ENCODE peak calls at places on chromosomes 5 and 9, in nine cellular contexts. One of them, this sample, is unnamed.

GRCh38 chr5:156826150-156826549 is 23.9 kb upstream of the PPP1R2B start:
- DNase-seq in left ventricle myocardium inferior: no peak
- DNase-seq in Calu3: no peak
- DNase-seq in GM13976: no peak
- DNase-seq in BJ: no peak
- DNase-seq in neural crest cell: no peak
- DNase-seq in cardiac muscle cell: no peak
- DNase-seq in activated CD8-positive, alpha-beta T cell treated with anti-CD3 and anti-CD28 coated beads for 36 hours: no peak
- DNase-seq in osteocyte: no peak
- DNase-seq in this sample: no peak

GRCh38 chr9:124511426-124511840 is 4.2 kb upstream of the NR5A1 start:
- DNase-seq in cardiac muscle cell: no peak
- DNase-seq in Calu3: no peak
- DNase-seq in GM13976: peak; percentile 37
- DNase-seq in left ventricle myocardium inferior: no peak
- DNase-seq in osteocyte: no peak
- DNase-seq in neural crest cell: no peak
- DNase-seq in activated CD8-positive, alpha-beta T cell treated with anti-CD3 and anti-CD28 coated beads for 36 hours: no peak
- DNase-seq in BJ: no peak
- DNase-seq in this sample: no peak

GRCh38 chr9:95023217-95024003 is 294.1 kb downstream of the FANCC start:
- DNase-seq in neural crest cell: no peak
- DNase-seq in cardiac muscle cell: peak; percentile 71
- DNase-seq in BJ: peak; percentile 87
- DNase-seq in osteocyte: no peak
- DNase-seq in Calu3: peak; percentile 57
- DNase-seq in left ventricle myocardium inferior: peak; percentile 52
- DNase-seq in activated CD8-positive, alpha-beta T cell treated with anti-CD3 and anti-CD28 coated beads for 36 hours: no peak
- DNase-seq in GM13976: no peak
- DNase-seq in this sample: no peak

GRCh38 chr5:73999306-73999705 is 373.3 kb downstream of the ARHGEF28 start:
- DNase-seq in left ventricle myocardium inferior: no peak
- DNase-seq in cardiac muscle cell: no peak
- DNase-seq in Calu3: no peak
- DNase-seq in activated CD8-positive, alpha-beta T cell treated with anti-CD3 and anti-CD28 coated beads for 36 hours: no peak
- DNase-seq in BJ: no peak
- DNase-seq in osteocyte: no peak
- DNase-seq in neural crest cell: no peak
- DNase-seq in GM13976: no peak
- DNase-seq in this sample: no peak

GRCh38 chr5:140881889-140882590 is at the start of gene PCDHA13:
- DNase-seq in BJ: no peak
- DNase-seq in cardiac muscle cell: peak; percentile 5
- DNase-seq in activated CD8-positive, alpha-beta T cell treated with anti-CD3 and anti-CD28 coated beads for 36 hours: no peak
- DNase-seq in osteocyte: no peak
- DNase-seq in Calu3: peak; percentile 30
- DNase-seq in GM13976: no peak
- DNase-seq in neural crest cell: no peak
- DNase-seq in left ventricle myocardium inferior: no peak
- DNase-seq in this sample: no peak

GRCh38 chr5:1763548-1763911 is 36.1 kb downstream of the MRPL36 start:
- DNase-seq in neural crest cell: peak; percentile 53
- DNase-seq in BJ: peak; percentile 15
- DNase-seq in cardiac muscle cell: peak; percentile 85
- DNase-seq in GM13976: peak; percentile 84
- DNase-seq in Calu3: peak; percentile 51
- DNase-seq in left ventricle myocardium inferior: no peak
- DNase-seq in activated CD8-positive, alpha-beta T cell treated with anti-CD3 and anti-CD28 coated beads for 36 hours: peak; percentile 56
- DNase-seq in osteocyte: peak; percentile 85
- DNase-seq in this sample: peak; percentile 70

GRCh38 chr5:10704949-10705621 is 55.9 kb downstream of the DAP start:
- DNase-seq in BJ: no peak
- DNase-seq in Calu3: peak; percentile 6
- DNase-seq in GM13976: no peak
- DNase-seq in osteocyte: no peak
- DNase-seq in activated CD8-positive, alpha-beta T cell treated with anti-CD3 and anti-CD28 coated beads for 36 hours: peak; percentile 40
- DNase-seq in neural crest cell: no peak
- DNase-seq in cardiac muscle cell: peak; percentile 78
- DNase-seq in left ventricle myocardium inferior: no peak
- DNase-seq in this sample: no peak

GRCh38 chr5:157930710-157931109 is 71.8 kb upstream of the CLINT1 start:
- DNase-seq in BJ: no peak
- DNase-seq in activated CD8-positive, alpha-beta T cell treated with anti-CD3 and anti-CD28 coated beads for 36 hours: no peak
- DNase-seq in left ventricle myocardium inferior: peak; percentile 64
- DNase-seq in osteocyte: no peak
- DNase-seq in cardiac muscle cell: no peak
- DNase-seq in GM13976: no peak
- DNase-seq in Calu3: no peak
- DNase-seq in neural crest cell: no peak
- DNase-seq in this sample: no peak

GRCh38 chr5:77847814-77848290 is 71.7 kb upstream of the TBCA start:
- DNase-seq in GM13976: no peak
- DNase-seq in left ventricle myocardium inferior: no peak
- DNase-seq in cardiac muscle cell: no peak
- DNase-seq in Calu3: no peak
- DNase-seq in activated CD8-positive, alpha-beta T cell treated with anti-CD3 and anti-CD28 coated beads for 36 hours: no peak
- DNase-seq in neural crest cell: peak; percentile 58
- DNase-seq in osteocyte: no peak
- DNase-seq in BJ: no peak
- DNase-seq in this sample: peak; percentile 45

GRCh38 chr9:20569525-20569924 is 52.8 kb downstream of the MLLT3 start:
- DNase-seq in left ventricle myocardium inferior: no peak
- DNase-seq in GM13976: no peak
- DNase-seq in Calu3: no peak
- DNase-seq in activated CD8-positive, alpha-beta T cell treated with anti-CD3 and anti-CD28 coated beads for 36 hours: no peak
- DNase-seq in cardiac muscle cell: no peak
- DNase-seq in BJ: no peak
- DNase-seq in neural crest cell: no peak
- DNase-seq in osteocyte: no peak
- DNase-seq in this sample: no peak

GRCh38 chr5:94802450-94802849 is 184.0 kb downstream of the SLF1 start:
- DNase-seq in Calu3: no peak
- DNase-seq in neural crest cell: no peak
- DNase-seq in GM13976: no peak
- DNase-seq in BJ: no peak
- DNase-seq in left ventricle myocardium inferior: no peak
- DNase-seq in osteocyte: no peak
- DNase-seq in activated CD8-positive, alpha-beta T cell treated with anti-CD3 and anti-CD28 coated beads for 36 hours: no peak
- DNase-seq in cardiac muscle cell: peak; percentile 19
- DNase-seq in this sample: no peak

GRCh38 chr5:88503065-88503394 is 234.4 kb upstream of the TMEM161B start:
- DNase-seq in BJ: no peak
- DNase-seq in left ventricle myocardium inferior: no peak
- DNase-seq in Calu3: no peak
- DNase-seq in cardiac muscle cell: peak; percentile 15
- DNase-seq in osteocyte: no peak
- DNase-seq in activated CD8-positive, alpha-beta T cell treated with anti-CD3 and anti-CD28 coated beads for 36 hours: no peak
- DNase-seq in GM13976: no peak
- DNase-seq in neural crest cell: no peak
- DNase-seq in this sample: no peak

GRCh38 chr5:15320896-15321295 is 179.1 kb upstream of the FBXL7 start:
- DNase-seq in Calu3: no peak
- DNase-seq in left ventricle myocardium inferior: no peak
- DNase-seq in activated CD8-positive, alpha-beta T cell treated with anti-CD3 and anti-CD28 coated beads for 36 hours: no peak
- DNase-seq in BJ: no peak
- DNase-seq in osteocyte: no peak
- DNase-seq in GM13976: no peak
- DNase-seq in cardiac muscle cell: no peak
- DNase-seq in neural crest cell: no peak
- DNase-seq in this sample: peak; percentile 58

GRCh38 chr5:40441733-40442132 is 238.0 kb upstream of the PTGER4 start:
- DNase-seq in BJ: no peak
- DNase-seq in left ventricle myocardium inferior: no peak
- DNase-seq in Calu3: peak; percentile 4
- DNase-seq in cardiac muscle cell: no peak
- DNase-seq in neural crest cell: no peak
- DNase-seq in GM13976: peak; percentile 15
- DNase-seq in activated CD8-positive, alpha-beta T cell treated with anti-CD3 and anti-CD28 coated beads for 36 hours: peak; percentile 82
- DNase-seq in osteocyte: no peak
- DNase-seq in this sample: no peak

GRCh38 chr5:154472871-154473580 is 5.0 kb downstream of the HAND1 start:
- DNase-seq in cardiac muscle cell: no peak
- DNase-seq in neural crest cell: no peak
- DNase-seq in BJ: no peak
- DNase-seq in activated CD8-positive, alpha-beta T cell treated with anti-CD3 and anti-CD28 coated beads for 36 hours: no peak
- DNase-seq in osteocyte: no peak
- DNase-seq in GM13976: no peak
- DNase-seq in left ventricle myocardium inferior: no peak
- DNase-seq in Calu3: no peak
- DNase-seq in this sample: no peak
- TF ChIP-seq CTCF in cardiac muscle cell: no peak
- TF ChIP-seq CTCF in neural crest cell: no peak
- TF ChIP-seq CTCF in BJ: no peak
- TF ChIP-seq CTCF in activated CD8-positive, alpha-beta T cell treated with anti-CD3 and anti-CD28 coated beads for 36 hours: no peak
- TF ChIP-seq CTCF in osteocyte: no peak
- TF ChIP-seq CTCF in GM13976: no peak
- TF ChIP-seq CTCF in left ventricle myocardium inferior: no peak
- TF ChIP-seq CTCF in Calu3: no peak
- TF ChIP-seq CTCF in this sample: no peak

GRCh38 chr9:37943329-37944265 is 39.7 kb upstream of the SLC25A51 start:
- DNase-seq in osteocyte: no peak
- DNase-seq in Calu3: no peak
- DNase-seq in neural crest cell: no peak
- DNase-seq in GM13976: no peak
- DNase-seq in BJ: peak; percentile 88
- DNase-seq in cardiac muscle cell: peak; percentile 91
- DNase-seq in left ventricle myocardium inferior: no peak
- DNase-seq in activated CD8-positive, alpha-beta T cell treated with anti-CD3 and anti-CD28 coated beads for 36 hours: no peak
- DNase-seq in this sample: no peak

GRCh38 chr9:37939575-37940095 is 35.7 kb upstream of the SLC25A51 start:
- DNase-seq in BJ: no peak
- DNase-seq in activated CD8-positive, alpha-beta T cell treated with anti-CD3 and anti-CD28 coated beads for 36 hours: no peak
- DNase-seq in GM13976: no peak
- DNase-seq in osteocyte: no peak
- DNase-seq in cardiac muscle cell: peak; percentile 57
- DNase-seq in neural crest cell: no peak
- DNase-seq in left ventricle myocardium inferior: no peak
- DNase-seq in Calu3: no peak
- DNase-seq in this sample: no peak

GRCh38 chr9:37942616-37943328 is 38.8 kb upstream of the SLC25A51 start:
- DNase-seq in neural crest cell: no peak
- DNase-seq in activated CD8-positive, alpha-beta T cell treated with anti-CD3 and anti-CD28 coated beads for 36 hours: no peak
- DNase-seq in Calu3: no peak
- DNase-seq in cardiac muscle cell: no peak
- DNase-seq in BJ: no peak
- DNase-seq in left ventricle myocardium inferior: no peak
- DNase-seq in GM13976: no peak
- DNase-seq in osteocyte: no peak
- DNase-seq in this sample: no peak

GRCh38 chr9:37938121-37938906 is 34.4 kb upstream of the SLC25A51 start:
- DNase-seq in left ventricle myocardium inferior: no peak
- DNase-seq in activated CD8-positive, alpha-beta T cell treated with anti-CD3 and anti-CD28 coated beads for 36 hours: no peak
- DNase-seq in Calu3: no peak
- DNase-seq in neural crest cell: no peak
- DNase-seq in cardiac muscle cell: peak; percentile 77
- DNase-seq in osteocyte: no peak
- DNase-seq in GM13976: no peak
- DNase-seq in BJ: peak; percentile 47
- DNase-seq in this sample: no peak

DNA sequence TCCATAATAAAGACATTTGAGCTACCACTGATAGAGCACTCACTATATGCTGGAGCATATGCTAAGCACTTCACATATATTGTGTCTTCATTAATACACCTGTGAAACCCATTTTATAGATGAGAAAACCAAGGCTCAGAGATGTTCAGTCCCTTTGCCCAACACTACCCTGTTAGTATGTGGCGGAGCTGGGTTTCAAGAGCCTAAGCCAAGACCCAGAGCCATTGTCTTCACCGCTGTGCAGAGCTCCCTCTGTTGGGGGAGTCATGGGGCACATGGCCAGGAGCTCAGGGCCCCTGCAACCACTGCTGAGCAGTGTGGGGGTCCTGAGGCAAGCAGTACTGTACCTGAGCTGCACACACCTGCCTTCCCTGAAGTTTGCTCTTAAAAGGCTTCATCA is 37.3 kb upstream of the SLC25A51 start:
- DNase-seq in GM13976: no peak
- DNase-seq in cardiac muscle cell: no peak
- DNase-seq in BJ: no peak
- DNase-seq in activated CD8-positive, alpha-beta T cell treated with anti-CD3 and anti-CD28 coated beads for 36 hours: no peak
- DNase-seq in neural crest cell: no peak
- DNase-seq in Calu3: no peak
- DNase-seq in left ventricle myocardium inferior: no peak
- DNase-seq in osteocyte: no peak
- DNase-seq in this sample: no peak
- TF ChIP-seq CTCF in GM13976: no peak
- TF ChIP-seq CTCF in cardiac muscle cell: no peak
- TF ChIP-seq CTCF in BJ: no peak
- TF ChIP-seq CTCF in activated CD8-positive, alpha-beta T cell treated with anti-CD3 and anti-CD28 coated beads for 36 hours: no peak
- TF ChIP-seq CTCF in neural crest cell: no peak
- TF ChIP-seq CTCF in Calu3: no peak
- TF ChIP-seq CTCF in left ventricle myocardium inferior: no peak
- TF ChIP-seq CTCF in osteocyte: no peak
- TF ChIP-seq CTCF in this sample: no peak

GRCh38 chr9:107487521-107488399 is 1.8 kb downstream of the KLF4 start:
- DNase-seq in GM13976: peak; percentile 49
- DNase-seq in osteocyte: peak; percentile 88
- DNase-seq in left ventricle myocardium inferior: peak; percentile 45
- DNase-seq in activated CD8-positive, alpha-beta T cell treated with anti-CD3 and anti-CD28 coated beads for 36 hours: peak; percentile 35
- DNase-seq in Calu3: peak; percentile 52
- DNase-seq in BJ: no peak
- DNase-seq in neural crest cell: peak; percentile 49
- DNase-seq in cardiac muscle cell: peak; percentile 67
- DNase-seq in this sample: peak; percentile 78
- TF ChIP-seq CTCF in GM13976: peak; percentile 20
- TF ChIP-seq CTCF in osteocyte: peak; percentile 68
- TF ChIP-seq CTCF in left ventricle myocardium inferior: peak; percentile 59
- TF ChIP-seq CTCF in activated CD8-positive, alpha-beta T cell treated with anti-CD3 and anti-CD28 coated beads for 36 hours: peak; percentile 46
- TF ChIP-seq CTCF in Calu3: peak; percentile 17
- TF ChIP-seq CTCF in BJ: peak; percentile 59
- TF ChIP-seq CTCF in neural crest cell: peak; percentile 76
- TF ChIP-seq CTCF in cardiac muscle cell: peak; percentile 71
- TF ChIP-seq CTCF in this sample: peak; percentile 71

DNA sequence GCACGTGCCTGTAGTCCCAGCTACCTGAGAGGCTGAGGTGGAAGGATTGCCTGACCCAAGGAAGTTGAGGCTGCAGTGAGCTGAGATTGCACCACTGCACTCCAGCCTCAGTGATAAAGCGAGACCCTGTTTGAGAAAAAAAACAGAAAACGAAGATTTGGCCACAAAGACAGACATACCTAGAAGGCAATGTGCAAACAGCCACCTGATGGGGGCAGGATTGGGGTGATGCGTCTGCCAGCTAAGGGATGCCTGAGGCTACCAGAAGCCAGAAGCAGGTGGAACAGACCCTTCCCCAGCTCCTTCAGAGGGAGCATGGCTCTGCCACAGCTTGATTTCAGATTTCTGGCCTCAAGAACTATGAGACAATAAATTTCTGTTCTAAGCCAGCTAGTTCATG is 2.9 kb downstream of the HIGD2A start:
- DNase-seq in Calu3: no peak
- DNase-seq in BJ: no peak
- DNase-seq in GM13976: no peak
- DNase-seq in activated CD8-positive, alpha-beta T cell treated with anti-CD3 and anti-CD28 coated beads for 36 hours: no peak
- DNase-seq in osteocyte: no peak
- DNase-seq in neural crest cell: no peak
- DNase-seq in left ventricle myocardium inferior: no peak
- DNase-seq in cardiac muscle cell: no peak
- DNase-seq in this sample: no peak
- TF ChIP-seq CTCF in Calu3: no peak
- TF ChIP-seq CTCF in BJ: no peak
- TF ChIP-seq CTCF in GM13976: no peak
- TF ChIP-seq CTCF in activated CD8-positive, alpha-beta T cell treated with anti-CD3 and anti-CD28 coated beads for 36 hours: no peak
- TF ChIP-seq CTCF in osteocyte: no peak
- TF ChIP-seq CTCF in neural crest cell: no peak
- TF ChIP-seq CTCF in left ventricle myocardium inferior: no peak
- TF ChIP-seq CTCF in cardiac muscle cell: no peak
- TF ChIP-seq CTCF in this sample: no peak

GRCh38 chr9:123355761-123356520 is at the start of gene CRB2:
- DNase-seq in GM13976: peak; percentile 27
- DNase-seq in left ventricle myocardium inferior: no peak
- DNase-seq in activated CD8-positive, alpha-beta T cell treated with anti-CD3 and anti-CD28 coated beads for 36 hours: no peak
- DNase-seq in Calu3: no peak
- DNase-seq in osteocyte: no peak
- DNase-seq in cardiac muscle cell: no peak
- DNase-seq in neural crest cell: peak; percentile 58
- DNase-seq in BJ: no peak
- DNase-seq in this sample: peak; percentile 65
- TF ChIP-seq CTCF in GM13976: no peak
- TF ChIP-seq CTCF in left ventricle myocardium inferior: no peak
- TF ChIP-seq CTCF in activated CD8-positive, alpha-beta T cell treated with anti-CD3 and anti-CD28 coated beads for 36 hours: no peak
- TF ChIP-seq CTCF in Calu3: no peak
- TF ChIP-seq CTCF in osteocyte: no peak
- TF ChIP-seq CTCF in cardiac muscle cell: no peak
- TF ChIP-seq CTCF in neural crest cell: peak; percentile 46
- TF ChIP-seq CTCF in BJ: no peak
- TF ChIP-seq CTCF in this sample: no peak

This sample was measured in glutamatergic neuron.